ENCODE peak calls at places on chromosome 11, in five cellular contexts. U, H, J, P and V are unnamed samples.

GRCh38 chr11:79212711-79213110 is 228.1 kb downstream of the TENM4 start:
- DNase-seq in U (no peak), H (no peak), J (peak; percentile 48), P (no peak), V (no peak)

GRCh38 chr11:13205446-13205845 is 72.1 kb upstream of the BMAL1 start:
- DNase-seq in U (no peak), H (no peak), J (no peak), P (no peak), V (no peak)

GRCh38 chr11:113896156-113896879 is 8.3 kb upstream of the HTR3B start:
- DNase-seq in U (no peak), H (no peak), J (peak; percentile 38), P (no peak), V (peak; percentile 53)

GRCh38 chr11:69636870-69637600 is 3.9 kb upstream of the CCND1 start:
- DNase-seq in U (peak; percentile 58), H (no peak), J (no peak), P (no peak), V (no peak)

GRCh38 chr11:65766535-65766934 is 14.2 kb downstream of the AP5B1 start:
- DNase-seq in U (no peak), H (no peak), J (no peak), P (peak; percentile 11), V (no peak)

GRCh38 chr11:1387961-1388762 is 1.6 kb upstream of the BRSK2 start:
- DNase-seq in U (no peak), H (no peak), J (peak; percentile 11), P (no peak), V (no peak)

GRCh38 chr11:128509990-128510389 is 77.4 kb downstream of the ETS1 start:
- DNase-seq in U (no peak), H (no peak), J (no peak), P (no peak), V (no peak)

GRCh38 chr11:117984471-117984870 is 1.7 kb upstream of the IL10RA start:
- DNase-seq in U (no peak), H (no peak), J (no peak), P (no peak), V (no peak)

GRCh38 chr11:64849600-64850356 is 5.3 kb upstream of the CDC42BPG start:
- DNase-seq in U (no peak), H (no peak), J (no peak), P (no peak), V (peak; percentile 51)

GRCh38 chr11:16786131-16786530 is 47.7 kb downstream of the C11orf58 start:
- DNase-seq in U (no peak), H (no peak), J (no peak), P (no peak), V (no peak)

GRCh38 chr11:61695917-61696316 is 15.7 kb downstream of the DAGLA start:
- DNase-seq in U (peak; percentile 93), H (peak; percentile 36), J (no peak), P (no peak), V (peak; percentile 61)

GRCh38 chr11:704799-705645 is 1.0 kb upstream of the EPS8L2 start:
- DNase-seq in U (no peak), H (no peak), J (no peak), P (no peak), V (no peak)

GRCh38 chr11:2200536-2200935 is 28.9 kb upstream of the TH start:
- DNase-seq in U (peak; percentile 43), H (no peak), J (no peak), P (no peak), V (no peak)